ENCODE peak calls at places on chromosomes 4 and X, in nine cellular contexts. O is mammary epithelial cell; U is myocyte; N is head of caudate nucleus; P is neuronal stem cell; H is ELR; J is NAMALWA; V is activated naive CD4-positive, alpha-beta T cell treated with anti-CD3 and anti-CD28 coated beads, Interleukin-2, amount 50 U/mL, for 72 hours; S is GM12891. L is an unnamed sample.

GRCh38 chrX:154443479-154443910 is 446 bp upstream of the FAM50A start:
- DNase-seq in O (no peak), U (no peak), N (no peak), P (no peak), H (peak), J (no peak), V (no peak), S (no peak), L (no peak)

GRCh38 chr4:13980317-13980716 is 352.8 kb upstream of the BOD1L1 start:
- DNase-seq in O (peak), U (peak), N (no peak), P (no peak), H (peak), J (no peak), V (no peak), S (no peak), L (no peak)

GRCh38 chr4:83850435-83850834 is 314.5 kb downstream of the GPAT3 start:
- DNase-seq in O (no peak), U (no peak), N (no peak), P (no peak), H (peak), J (no peak), V (no peak), S (no peak), L (no peak)

GRCh38 chrX:72358313-72358712 is 52.6 kb upstream of the CITED1 start:
- DNase-seq in O (peak), U (peak), N (no peak), P (no peak), H (peak), J (no peak), V (no peak), S (no peak), L (no peak)

GRCh38 chr4:13706716-13707115 is 79.2 kb upstream of the BOD1L1 start:
- DNase-seq in O (peak), U (no peak), N (no peak), P (no peak), H (peak), J (no peak), V (no peak), S (no peak), L (no peak)

GRCh38 chr4:15344041-15344440 is 83.8 kb upstream of the C1QTNF7 start:
- DNase-seq in O (peak), U (peak), N (no peak), P (no peak), H (peak), J (no peak), V (no peak), S (no peak), L (no peak)

GRCh38 chr4:107423677-107424405 is 296.2 kb downstream of the PAPSS1 start:
- DNase-seq in O (peak), U (no peak), N (no peak), P (no peak), H (no peak), J (no peak), V (no peak), S (no peak), L (no peak)

GRCh38 chr4:62320612-62321011 is 1120.5 kb downstream of the ADGRL3 start:
- DNase-seq in O (no peak), U (no peak), N (no peak), P (no peak), H (no peak), J (no peak), V (no peak), S (no peak), L (no peak)

GRCh38 chr4:52780206-52780605 is 29.0 kb upstream of the ERVMER34-1 start:
- DNase-seq in O (no peak), U (peak), N (no peak), P (no peak), H (peak), J (no peak), V (no peak), S (no peak), L (no peak)

GRCh38 chrX:38347136-38347535 is 5.3 kb upstream of the OTC start:
- DNase-seq in O (peak), U (peak), N (no peak), P (no peak), H (peak), J (no peak), V (no peak), S (no peak), L (no peak)

GRCh38 chr4:87543835-87544461 is 14.8 kb upstream of the SPARCL1 start:
- DNase-seq in O (peak), U (peak), N (no peak), P (no peak), H (peak), J (no peak), V (no peak), S (no peak), L (peak)

GRCh38 chr4:180695851-180696250 is 1547.4 kb upstream of the TENM3 start:
- DNase-seq in O (peak), U (no peak), N (no peak), P (no peak), H (peak), J (no peak), V (no peak), S (no peak), L (no peak)

GRCh38 chr4:2944091-2944482 is 19.1 kb downstream of the NOP14 start:
- DNase-seq in O (no peak), U (no peak), N (no peak), P (no peak), H (no peak), J (no peak), V (no peak), S (no peak), L (no peak)

GRCh38 chr4:88531549-88531948 is 8.0 kb upstream of the PYURF start:
- DNase-seq in O (no peak), U (peak), N (no peak), P (no peak), H (peak), J (no peak), V (no peak), S (no peak), L (no peak)

GRCh38 chr4:77954690-77955089 is 92.1 kb downstream of the MRPL1 start:
- DNase-seq in O (no peak), U (no peak), N (no peak), P (no peak), H (no peak), J (no peak), V (no peak), S (no peak), L (no peak)

GRCh38 chr4:127141857-127142256 is 490.9 kb upstream of the INTU start:
- DNase-seq in O (peak), U (peak), N (no peak), P (no peak), H (peak), J (no peak), V (no peak), S (no peak), L (no peak)

GRCh38 chr4:96164814-96165351 is 325.0 kb downstream of the PDHA2 start:
- DNase-seq in O (peak), U (peak), N (no peak), P (no peak), H (peak), J (no peak), V (no peak), S (no peak), L (no peak)

GRCh38 chr4:10104211-10104990 is 12.2 kb downstream of the WDR1 start:
- DNase-seq in O (no peak), U (peak), N (no peak), P (no peak), H (no peak), J (no peak), V (no peak), S (no peak), L (no peak)

GRCh38 chr4:111506706-111507105 is 638.5 kb upstream of the FAM241A start:
- DNase-seq in O (no peak), U (peak), N (no peak), P (no peak), H (peak), J (no peak), V (no peak), S (no peak), L (no peak)

GRCh38 chr4:74202062-74202586 is 44.2 kb downstream of the MTHFD2L start:
- DNase-seq in O (no peak), U (no peak), N (no peak), P (no peak), H (no peak), J (no peak), V (no peak), S (no peak), L (no peak)

GRCh38 chr4:168484626-168485025 is 4.3 kb upstream of the DDX60L start:
- DNase-seq in O (peak), U (peak), N (no peak), P (no peak), H (peak), J (no peak), V (no peak), S (no peak), L (no peak)

GRCh38 chr4:45939056-45939455 is 184.8 kb downstream of the GABRG1 start:
- DNase-seq in O (no peak), U (no peak), N (no peak), P (no peak), H (no peak), J (no peak), V (no peak), S (no peak), L (no peak)

GRCh38 chr4:19844436-19844835 is 407.3 kb upstream of the SLIT2 start:
- DNase-seq in O (no peak), U (peak), N (no peak), P (no peak), H (no peak), J (no peak), V (no peak), S (no peak), L (no peak)

GRCh38 chr4:137203601-137204000 is 328.7 kb downstream of the PCDH18 start:
- DNase-seq in O (no peak), U (peak), N (no peak), P (no peak), H (no peak), J (no peak), V (no peak), S (no peak), L (no peak)

GRCh38 chr4:7766661-7767345 is 172.9 kb downstream of the AFAP1 start:
- DNase-seq in O (no peak), U (no peak), N (no peak), P (no peak), H (no peak), J (no peak), V (no peak), S (no peak), L (no peak)

GRCh38 chr4:99655315-99656081 is 2.1 kb downstream of the C4orf54 start:
- DNase-seq in O (peak), U (peak), N (no peak), P (no peak), H (peak), J (no peak), V (no peak), S (no peak), L (peak)

GRCh38 chr4:123597586-123597985 is 201.0 kb downstream of the SPRY1 start:
- DNase-seq in O (peak), U (no peak), N (no peak), P (no peak), H (peak), J (no peak), V (no peak), S (no peak), L (no peak)